ENCODE peak calls at places on chromosomes 5 and 9, in six cellular contexts. M, H, P, L, A and F are unnamed samples.

GRCh38 chr5:132962429-132962928 is 955 bp downstream of the AFF4 start:
- DNase-seq in A (peak), M (no peak), P (peak), L (no peak), H (no peak), F (no peak)

GRCh38 chr9:127055745-127056402 is 66.6 kb downstream of the ANGPTL2 start:
- DNase-seq in A (no peak), M (no peak), H (no peak), L (no peak), P (no peak), F (no peak)

GRCh38 chr9:121721770-121722169 is 70.3 kb downstream of the DAB2IP start:
- DNase-seq in M (no peak), P (no peak), A (no peak), L (no peak), H (no peak), F (no peak)

GRCh38 chr5:137361275-137361674 is 137.9 kb downstream of the SPOCK1 start:
- DNase-seq in A (no peak), H (no peak), L (no peak), M (no peak), P (no peak), F (no peak)

GRCh38 chr5:152185547-152186234 is 219.4 kb downstream of the NMUR2 start:
- DNase-seq in M (no peak), L (no peak), P (no peak), H (no peak), A (no peak), F (no peak)

GRCh38 chr5:66144799-66145390 is 795 bp downstream of the SREK1 start:
- DNase-seq in A (no peak), M (no peak), H (no peak), L (no peak), P (peak), F (peak)

GRCh38 chr9:127336708-127337352 is 60.1 kb upstream of the SLC2A8 start:
- DNase-seq in L (no peak), A (no peak), H (no peak), P (peak), M (no peak), F (no peak)

GRCh38 chr5:169097374-169097831 is 203.5 kb downstream of the SLIT3 start:
- DNase-seq in H (no peak), L (no peak), A (no peak), P (no peak), M (no peak), F (no peak)

GRCh38 chr5:652773-653350 is 40.3 kb downstream of the TPPP start:
- DNase-seq in H (no peak), P (no peak), L (peak), M (no peak), A (no peak), F (no peak)

GRCh38 chr5:81238460-81238859 is 5.3 kb downstream of the CKMT2 start:
- DNase-seq in H (no peak), A (no peak), L (no peak), P (no peak), M (no peak), F (no peak)

GRCh38 chr9:83185517-83186192 is 122.7 kb upstream of the RASEF start:
- DNase-seq in A (no peak), P (no peak), H (no peak), L (no peak), M (no peak), F (no peak)

GRCh38 chr9:83186354-83186753 is 123.4 kb upstream of the RASEF start:
- DNase-seq in L (no peak), A (no peak), M (no peak), P (no peak), H (no peak), F (no peak)

GRCh38 chr9:83177747-83178146 is 114.8 kb upstream of the RASEF start:
- DNase-seq in P (no peak), A (no peak), L (no peak), H (no peak), M (no peak), F (no peak)

GRCh38 chr9:83178717-83179116 is 115.8 kb upstream of the RASEF start:
- DNase-seq in M (no peak), P (no peak), A (no peak), L (no peak), H (no peak), F (no peak)

DNA sequence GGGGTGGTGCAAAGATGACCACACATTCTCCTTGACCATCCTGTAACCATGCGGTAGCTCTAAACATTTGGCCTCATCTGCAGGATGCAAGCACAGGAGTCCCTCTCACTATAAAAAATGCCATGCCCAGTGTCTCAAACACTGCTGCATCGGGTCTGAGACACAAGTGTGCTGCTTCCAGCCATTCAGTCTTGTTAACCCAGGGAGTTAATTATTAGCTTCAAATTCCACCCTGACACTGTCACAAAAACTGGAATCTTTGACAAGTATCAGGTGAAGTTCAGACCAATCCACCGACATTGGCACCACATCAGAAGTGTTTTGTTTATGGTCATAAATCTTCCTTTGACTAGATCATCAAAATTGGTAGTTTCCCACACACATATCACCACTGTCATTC is 119.1 kb upstream of the RASEF start:
- DNase-seq in M (no peak), A (no peak), P (peak), L (no peak), H (no peak), F (no peak)
- TF ChIP-seq POLR2A in M (no peak), A (no peak), P (no peak), L (no peak), H (no peak), F (no peak)

DNA sequence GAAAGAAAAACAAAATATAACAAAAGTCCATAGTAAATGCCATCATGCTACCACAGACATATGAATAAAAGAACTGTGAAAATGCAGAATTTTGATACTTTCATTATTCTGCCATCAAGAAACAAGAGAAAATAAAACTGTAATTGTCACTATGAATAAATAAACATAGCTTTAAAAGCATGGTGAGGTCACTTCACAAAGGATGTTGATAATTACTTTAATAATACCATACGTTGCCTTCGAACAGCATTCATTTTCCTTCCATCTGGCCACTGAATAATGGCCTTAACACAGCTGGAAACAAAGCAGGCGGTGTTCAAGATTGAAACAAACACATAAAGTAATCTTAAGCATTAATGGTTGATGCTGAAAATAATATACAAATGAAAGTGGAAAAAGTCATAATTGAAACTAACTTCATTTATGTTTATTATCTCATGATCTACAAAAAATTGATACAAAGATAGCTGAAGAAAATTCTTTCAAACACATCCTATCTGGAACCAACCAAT is 102.0 kb downstream of the AGTPBP1 start:
- DNase-seq in A (no peak), P (no peak), M (no peak), L (no peak), H (no peak), F (no peak)
- TF ChIP-seq TAF1 in A (no peak), P (no peak), M (no peak), L (no peak), H (no peak), F (no peak)

GRCh38 chr9:117705386-117705785 is 1.2 kb downstream of the TLR4 start:
- DNase-seq in H (no peak), L (no peak), M (no peak), P (no peak), A (no peak), F (no peak)

GRCh38 chr9:117704597-117704996 is 394 bp downstream of the TLR4 start:
- DNase-seq in P (no peak), H (no peak), L (no peak), A (no peak), M (no peak), F (no peak)

GRCh38 chr9:117706421-117707150 is 2.4 kb downstream of the TLR4 start:
- DNase-seq in H (no peak), L (no peak), P (no peak), M (no peak), A (no peak), F (no peak)

GRCh38 chr9:117703538-117703937 is 665 bp upstream of the TLR4 start:
- DNase-seq in P (no peak), M (no peak), A (no peak), H (no peak), L (no peak), F (no peak)

DNA sequence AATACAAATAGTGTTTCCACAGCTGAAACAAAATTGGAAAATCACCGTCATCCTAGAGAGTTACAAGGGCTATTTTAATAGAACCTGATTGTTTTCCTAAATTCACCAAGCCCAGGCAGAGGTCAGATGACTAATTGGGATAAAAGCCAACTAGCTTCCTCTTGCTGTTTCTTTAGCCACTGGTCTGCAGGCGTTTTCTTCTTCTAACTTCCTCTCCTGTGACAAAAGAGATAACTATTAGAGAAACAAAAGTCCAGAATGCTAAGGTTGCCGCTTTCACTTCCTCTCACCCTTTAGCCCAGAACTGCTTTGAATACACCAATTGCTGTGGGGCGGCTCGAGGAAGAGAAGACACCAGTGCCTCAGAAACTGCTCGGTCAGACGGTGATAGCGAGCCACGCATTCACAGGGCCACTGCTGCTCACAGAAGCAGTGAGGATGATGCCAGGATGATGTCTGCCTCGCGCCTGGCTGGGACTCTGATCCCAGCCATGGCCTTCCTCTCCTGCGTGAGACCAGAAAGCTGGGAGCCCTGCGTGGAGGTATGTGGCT is at the start of gene TLR4:
- DNase-seq in M (no peak), H (peak), L (no peak), P (no peak), A (no peak), F (no peak)
- TF ChIP-seq POLR2A in M (no peak), H (no peak), L (no peak), P (no peak), A (no peak), F (no peak)

GRCh38 chr9:130042406-130042930 is 521 bp downstream of the FNBP1 start:
- DNase-seq in A (peak), P (no peak), H (no peak), M (no peak), L (peak), F (no peak)
- TF ChIP-seq TAF1 in A (no peak), P (no peak), H (no peak), M (no peak), L (peak), F (no peak)

GRCh38 chr9:36487482-36488321 is 85.0 kb upstream of the MELK start:
- DNase-seq in M (peak), H (peak), L (peak), A (peak), P (peak), F (peak)
- TF ChIP-seq POLR2A in M (peak), H (peak), L (peak), A (peak), P (peak), F (peak)

DNA sequence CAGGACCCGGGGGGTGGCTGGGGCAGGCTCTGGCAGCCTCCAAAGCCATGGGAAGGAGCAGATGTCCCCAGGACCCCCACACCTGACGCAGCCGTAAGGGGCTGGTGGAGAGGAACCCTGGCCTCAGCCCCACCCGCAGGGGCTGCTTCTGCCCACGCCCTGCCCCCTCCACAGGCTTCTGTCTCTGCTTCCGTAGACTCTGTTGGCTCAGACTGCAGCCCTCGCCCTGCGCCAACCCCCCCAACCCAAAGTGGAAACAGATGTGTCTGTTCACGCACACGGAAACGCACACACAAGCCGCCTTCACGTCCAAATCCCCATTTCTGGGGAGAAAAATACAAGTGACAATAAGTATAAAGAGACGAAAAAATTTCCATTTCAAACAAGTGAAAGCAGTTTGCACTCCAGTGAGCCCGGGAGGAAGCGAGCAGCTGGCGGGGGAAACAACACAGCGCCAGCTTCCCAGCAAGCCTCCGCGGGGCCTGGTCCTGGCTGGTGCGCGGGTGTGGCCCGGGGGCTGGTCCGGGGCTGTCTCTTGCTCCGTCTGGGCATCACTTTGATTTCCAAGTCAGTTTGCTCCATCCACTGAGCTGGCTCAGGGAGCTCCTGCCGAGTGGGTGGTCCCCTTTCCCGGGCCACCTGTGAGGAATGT is 32.6 kb upstream of the RXRA start:
- DNase-seq in P (no peak), H (no peak), A (no peak), M (no peak), L (no peak), F (no peak)
- TF ChIP-seq TAF1 in P (no peak), H (no peak), A (no peak), M (no peak), L (no peak), F (no peak)

GRCh38 chr9:136363106-136363605 is 388 bp downstream of the DNLZ start:
- DNase-seq in M (peak), P (peak), H (peak), A (peak), L (peak), F (peak)
- TF ChIP-seq POLR2A in M (peak), P (no peak), H (peak), A (peak), L (peak), F (peak)